ENCODE peak calls at places on chromosomes 5 and 9, in four cellular contexts. One of them, this sample, is unnamed.

GRCh38 chr5:74762599-74762998 is 4.3 kb downstream of the GFM2 start:
- DNase-seq in WTC11: no peak
- DNase-seq in left kidney: no peak
- DNase-seq in LHCN-M2: peak; percentile 97
- DNase-seq in this sample: no peak

GRCh38 chr5:140054086-140054689 is 11.1 kb upstream of the NRG2 start:
- DNase-seq in LHCN-M2: no peak
- DNase-seq in WTC11: no peak
- DNase-seq in left kidney: peak; percentile 17
- DNase-seq in this sample: no peak

GRCh38 chr5:160197341-160198147 is 31.8 kb upstream of the FABP6 start:
- DNase-seq in left kidney: peak; percentile 85
- DNase-seq in WTC11: no peak
- DNase-seq in LHCN-M2: no peak
- DNase-seq in this sample: no peak

GRCh38 chr9:96232164-96232538 is 69.8 kb downstream of the HSD17B3 start:
- DNase-seq in LHCN-M2: no peak
- DNase-seq in left kidney: no peak
- DNase-seq in WTC11: no peak
- DNase-seq in this sample: no peak

GRCh38 chr5:82100303-82101077 is 128.7 kb downstream of the ATG10 start:
- DNase-seq in LHCN-M2: no peak
- DNase-seq in left kidney: peak; percentile 27
- DNase-seq in WTC11: peak; percentile 13
- DNase-seq in this sample: peak; percentile 34

GRCh38 chr5:142466195-142466951 is 141.6 kb upstream of the SPRY4 start:
- DNase-seq in left kidney: peak; percentile 65
- DNase-seq in WTC11: no peak
- DNase-seq in LHCN-M2: peak; percentile 79
- DNase-seq in this sample: no peak

GRCh38 chr9:35690447-35691324 is 961 bp upstream of the TPM2 start:
- DNase-seq in LHCN-M2: peak; percentile 73
- DNase-seq in WTC11: peak; percentile 64
- DNase-seq in left kidney: peak; percentile 81
- DNase-seq in this sample: peak; percentile 72

GRCh38 chr5:54323462-54323861 is 13.1 kb upstream of the ARL15 start:
- DNase-seq in left kidney: no peak
- DNase-seq in LHCN-M2: no peak
- DNase-seq in WTC11: no peak
- DNase-seq in this sample: no peak

GRCh38 chr9:135500071-135500524 is 384 bp upstream of the MRPS2 start:
- DNase-seq in WTC11: no peak
- DNase-seq in left kidney: no peak
- DNase-seq in LHCN-M2: no peak
- DNase-seq in this sample: peak; percentile 47

GRCh38 chr9:98706651-98707103 is 2.1 kb downstream of the GABBR2 start:
- DNase-seq in LHCN-M2: no peak
- DNase-seq in left kidney: no peak
- DNase-seq in WTC11: no peak
- DNase-seq in this sample: no peak

This sample was measured in GM13977.